ENCODE peak calls at places on chromosomes 2 and 18, in ten cellular contexts. Z is HFFc6, T is tibial artery, R is dorsolateral prefrontal cortex, G is heart left ventricle, M is transverse colon, I is HL-60, U is lower lobe of right lung, H is retinal pigment epithelial cell, E is endodermal cell. Y is an unnamed sample.

GRCh38 chr2:29562896-29563295 is 358.5 kb downstream of the ALK start:
- DNase-seq in M (no peak), R (no peak), U (no peak), T (no peak), H (no peak), Z (no peak), E (no peak), I (no peak), G (no peak), Y (no peak)

GRCh38 chr18:74261053-74261452 is 30.7 kb downstream of the CYB5A start:
- DNase-seq in G (no peak), H (no peak), U (no peak), I (no peak), T (no peak), R (no peak), E (no peak), Z (no peak), M (no peak), Y (no peak)

GRCh38 chr2:88180594-88181240 is 10.6 kb downstream of the THNSL2 start:
- DNase-seq in T (no peak), G (no peak), H (no peak), E (peak), M (no peak), I (no peak), Z (peak), U (no peak), R (no peak), Y (peak)

GRCh38 chr2:30656079-30656478 is 151.2 kb downstream of the CAPN13 start:
- DNase-seq in E (no peak), M (no peak), Z (peak), G (no peak), U (no peak), I (no peak), H (no peak), R (no peak), T (no peak), Y (no peak)

GRCh38 chr2:135942936-135943688 is 42.3 kb downstream of the DARS1 start:
- DNase-seq in H (no peak), I (no peak), R (no peak), Z (no peak), M (no peak), G (no peak), T (no peak), E (no peak), U (no peak), Y (no peak)

GRCh38 chr2:238727585-238728321 is 120.1 kb upstream of the TWIST2 start:
- DNase-seq in M (no peak), Z (peak), I (no peak), R (no peak), E (no peak), U (no peak), G (no peak), H (no peak), T (peak), Y (peak)

GRCh38 chr2:39632871-39633270 is 32.8 kb upstream of the TMEM178A start:
- DNase-seq in H (no peak), T (no peak), G (no peak), Z (peak), R (no peak), E (no peak), I (no peak), M (no peak), U (no peak), Y (peak)

GRCh38 chr18:50507120-50507590 is 52.7 kb upstream of the MAPK4 start:
- DNase-seq in R (peak), I (no peak), M (peak), Z (no peak), E (peak), T (peak), G (no peak), H (peak), U (no peak), Y (peak)

GRCh38 chr2:44103643-44104038 is 65.0 kb upstream of the PPM1B start:
- DNase-seq in Z (no peak), M (no peak), U (no peak), R (no peak), T (no peak), I (no peak), H (no peak), G (no peak), E (no peak), Y (no peak)

GRCh38 chr2:207937253-207937652 is 88.1 kb downstream of the PLEKHM3 start:
- DNase-seq in G (no peak), H (no peak), I (no peak), E (no peak), U (no peak), Z (no peak), T (no peak), M (no peak), R (no peak), Y (no peak)

GRCh38 chr2:85997016-85997970 is 108.4 kb downstream of the POLR1A start:
- DNase-seq in G (no peak), T (peak), H (no peak), R (no peak), E (no peak), Z (peak), M (no peak), I (no peak), U (no peak), Y (no peak)

GRCh38 chr2:173101687-173102086 is 26.0 kb downstream of the MAP3K20 start:
- DNase-seq in G (no peak), E (no peak), U (no peak), T (no peak), R (no peak), I (no peak), H (no peak), Z (no peak), M (no peak), Y (peak)

GRCh38 chr2:239012228-239012627 is 164.3 kb downstream of the TWIST2 start:
- DNase-seq in M (no peak), U (no peak), T (peak), Z (no peak), G (no peak), I (no peak), E (peak), R (no peak), H (no peak), Y (no peak)

GRCh38 chr2:119264781-119265692 is 41.4 kb downstream of the STEAP3 start:
- DNase-seq in R (no peak), U (no peak), G (no peak), M (peak), Z (peak), E (peak), I (no peak), T (no peak), H (no peak), Y (peak)

GRCh38 chr18:31819106-31819924 is 58.6 kb upstream of the SLC25A52 start:
- DNase-seq in Z (peak), I (peak), R (no peak), T (no peak), E (peak), U (no peak), G (no peak), H (peak), M (no peak), Y (peak)

GRCh38 chr18:2981212-2981728 is 31.7 kb downstream of the LPIN2 start:
- DNase-seq in E (no peak), R (no peak), H (peak), G (no peak), U (no peak), I (no peak), T (no peak), M (no peak), Z (peak), Y (peak)

GRCh38 chr2:206149330-206149729 is 9.9 kb downstream of the NDUFS1 start:
- DNase-seq in Z (no peak), E (no peak), T (no peak), G (no peak), H (no peak), R (no peak), M (no peak), U (no peak), I (no peak), Y (no peak)

GRCh38 chr2:10043906-10044601 is 704 bp downstream of the KLF11 start:
- DNase-seq in M (peak), Z (peak), E (peak), U (peak), H (peak), G (peak), I (peak), R (peak), T (peak), Y (peak)

GRCh38 chr2:54396107-54396506 is 60.0 kb upstream of the SPTBN1 start:
- DNase-seq in I (no peak), M (no peak), T (no peak), G (no peak), U (no peak), H (no peak), E (no peak), Z (peak), R (no peak), Y (peak)

GRCh38 chr2:143646271-143646670 is 517.1 kb downstream of the ARHGAP15 start:
- DNase-seq in R (no peak), I (no peak), T (no peak), H (no peak), M (no peak), U (no peak), E (peak), G (no peak), Z (no peak), Y (no peak)

GRCh38 chr18:44232500-44232899 is 448.2 kb upstream of the SETBP1 start:
- DNase-seq in G (no peak), M (no peak), T (no peak), U (no peak), Z (no peak), H (no peak), I (no peak), E (no peak), R (no peak), Y (no peak)

GRCh38 chr18:44231936-44232335 is 448.8 kb upstream of the SETBP1 start:
- DNase-seq in H (no peak), E (no peak), M (no peak), I (no peak), U (no peak), Z (no peak), T (no peak), R (no peak), G (no peak), Y (no peak)

GRCh38 chr18:44229693-44230108 is 451.0 kb upstream of the SETBP1 start:
- DNase-seq in U (peak), G (peak), E (no peak), M (peak), R (peak), T (peak), I (no peak), Z (no peak), H (no peak), Y (peak)
- TF ChIP-seq CTCF in U (no peak), G (no peak), E (no peak), M (no peak), R (no peak), T (no peak), I (no peak), Z (no peak), H (no peak), Y (no peak)

GRCh38 chr2:109285244-109285651 is 156.2 kb downstream of the SH3RF3 start:
- DNase-seq in G (peak), E (no peak), H (peak), U (no peak), I (no peak), T (no peak), M (no peak), R (no peak), Z (no peak), Y (peak)

GRCh38 chr2:109282865-109283264 is 153.9 kb downstream of the SH3RF3 start:
- DNase-seq in R (no peak), U (no peak), E (no peak), T (no peak), H (no peak), Z (no peak), M (no peak), G (no peak), I (no peak), Y (no peak)

GRCh38 chr2:109282360-109282759 is 153.4 kb downstream of the SH3RF3 start:
- DNase-seq in H (no peak), E (no peak), Z (no peak), M (no peak), R (no peak), T (no peak), I (no peak), U (no peak), G (no peak), Y (no peak)

GRCh38 chr2:109287413-109287812 is 158.4 kb downstream of the SH3RF3 start:
- DNase-seq in H (no peak), T (no peak), R (no peak), M (no peak), I (no peak), G (peak), Z (no peak), E (no peak), U (no peak), Y (no peak)

GRCh38 chr2:109284816-109285215 is 155.8 kb downstream of the SH3RF3 start:
- DNase-seq in E (no peak), U (no peak), R (no peak), I (no peak), Z (no peak), M (no peak), G (peak), H (no peak), T (no peak), Y (peak)
- TF ChIP-seq CTCF in E (no peak), U (no peak), R (no peak), I (no peak), Z (no peak), M (no peak), G (no peak), H (no peak), T (no peak), Y (no peak)

DNA sequence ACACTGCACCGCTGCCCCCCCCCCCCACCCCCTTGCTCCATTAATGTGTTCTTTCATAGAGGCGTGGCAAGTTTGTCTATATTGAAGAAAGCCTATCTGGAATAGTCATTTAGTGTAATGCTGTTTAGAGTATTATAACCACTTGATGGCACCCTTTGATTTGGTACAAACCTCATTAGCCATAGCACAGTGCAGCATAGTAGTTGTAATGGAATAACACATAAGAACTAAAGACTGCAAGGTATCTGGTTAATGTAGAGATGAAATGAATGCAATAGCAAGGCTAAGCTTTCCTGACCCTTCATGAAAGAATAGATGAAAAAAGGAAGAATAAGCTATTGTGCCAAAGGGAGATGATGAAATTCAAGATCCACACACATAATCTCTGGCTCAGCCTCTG is 81.9 kb downstream of the EHBP1 start:
- DNase-seq in U (no peak), H (peak), Z (peak), I (no peak), R (no peak), G (no peak), M (no peak), E (no peak), T (no peak), Y (peak)
- TF ChIP-seq CTCF in U (peak), H (peak), Z (peak), I (no peak), R (peak), G (no peak), M (no peak), E (peak), T (no peak), Y (peak)

DNA sequence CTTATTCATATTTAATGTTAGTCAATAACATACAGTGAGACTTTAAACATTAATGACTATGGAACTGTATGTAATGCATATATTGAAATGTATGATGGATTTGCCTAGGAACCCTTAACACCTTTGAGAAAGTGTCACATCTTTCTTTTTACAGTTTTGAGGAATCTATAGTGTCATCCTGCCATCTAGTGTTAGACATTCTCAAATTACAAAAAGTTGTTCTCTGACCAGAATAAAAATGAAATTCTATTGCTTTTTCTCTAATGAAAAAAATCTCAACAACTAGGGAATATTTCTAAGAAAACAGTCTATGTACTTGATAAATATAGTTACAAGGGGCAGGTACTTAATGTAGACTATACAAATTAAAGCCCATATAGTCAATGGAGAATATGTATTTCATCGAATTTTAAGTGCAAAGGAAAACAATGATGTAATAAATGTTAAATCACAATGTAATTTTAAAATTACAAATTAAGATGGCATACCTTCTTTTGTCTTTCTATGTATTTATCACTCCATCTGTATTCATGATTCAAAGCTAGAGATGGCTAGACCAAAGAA is 5.1 kb upstream of the CALCRL start:
- DNase-seq in G (no peak), Z (no peak), I (no peak), T (no peak), U (no peak), R (no peak), E (no peak), H (no peak), M (no peak), Y (peak)
- TF ChIP-seq CTCF in G (no peak), Z (peak), I (no peak), T (peak), U (peak), R (peak), E (peak), H (peak), M (peak), Y (peak)

GRCh38 chr2:138476940-138477339 is 24.6 kb upstream of the SPOPL start:
- DNase-seq in H (no peak), M (no peak), I (no peak), E (no peak), U (no peak), T (no peak), R (no peak), G (no peak), Z (no peak), Y (no peak)
- TF ChIP-seq CTCF in H (no peak), M (no peak), I (no peak), E (peak), U (no peak), T (no peak), R (no peak), G (no peak), Z (no peak), Y (no peak)

GRCh38 chr2:74814102-74814501 is 19.8 kb upstream of the HK2 start:
- DNase-seq in R (no peak), H (no peak), Z (no peak), I (no peak), E (no peak), M (no peak), G (no peak), U (no peak), T (no peak), Y (no peak)
- TF ChIP-seq CTCF in R (no peak), H (no peak), Z (no peak), I (no peak), E (no peak), M (no peak), G (no peak), U (no peak), T (no peak), Y (no peak)

GRCh38 chr2:170966648-170967396 is 37.8 kb downstream of the GORASP2 start:
- DNase-seq in H (no peak), T (no peak), I (no peak), G (no peak), U (no peak), R (no peak), Z (no peak), E (peak), M (no peak), Y (peak)
- TF ChIP-seq CTCF in H (peak), T (no peak), I (no peak), G (no peak), U (no peak), R (no peak), Z (peak), E (peak), M (no peak), Y (no peak)

DNA sequence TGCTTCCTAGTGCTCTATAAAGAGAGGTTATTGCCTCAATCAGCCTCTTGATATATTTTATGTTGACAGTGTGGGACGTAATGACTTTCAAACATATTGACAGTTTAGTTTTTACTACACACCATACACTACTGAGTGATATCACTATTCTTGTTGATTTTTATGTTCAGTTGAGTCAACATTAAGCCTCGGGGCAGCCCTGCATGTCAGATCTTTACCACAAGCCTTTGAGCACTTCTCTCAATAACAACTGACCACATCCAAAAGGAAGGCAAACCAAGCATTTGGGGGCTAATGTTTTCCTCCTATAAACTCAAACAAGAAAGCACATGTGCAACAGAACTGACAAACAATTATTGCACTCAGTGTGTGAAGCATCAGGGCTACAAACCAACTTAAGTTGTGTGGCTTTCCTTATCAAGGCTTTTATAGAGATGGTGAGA is 448.1 kb upstream of the SLC14A2 start:
- DNase-seq in Z (peak), M (peak), U (no peak), E (no peak), T (no peak), H (no peak), G (no peak), R (no peak), I (no peak), Y (peak)
- TF ChIP-seq CTCF in Z (no peak), M (no peak), U (no peak), E (no peak), T (no peak), H (no peak), G (no peak), R (no peak), I (no peak), Y (no peak)

Y was measured in MCF 10A.